ENCODE peak calls at places on chromosomes 7 and 10, in five cellular contexts. F is fibroblast of lung, W is A549, V is neural progenitor cell, U is right cardiac atrium. Y is an unnamed sample.

GRCh38 chr10:124271671-124272070 is 147.1 kb downstream of the OAT start:
- DNase-seq in F (no peak), W (no peak), V (no peak), U (no peak), Y (no peak)

GRCh38 chr7:95104739-95105138 is 197.3 kb downstream of the PPP1R9A start:
- DNase-seq in F (peak), W (no peak), V (no peak), U (no peak), Y (no peak)

GRCh38 chr10:93652857-93653256 is 40.5 kb downstream of the PDE6C start:
- DNase-seq in F (peak), W (no peak), V (no peak), U (no peak), Y (no peak)

GRCh38 chr10:129373231-129373630 is 93.8 kb upstream of the MGMT start:
- DNase-seq in F (no peak), W (no peak), V (no peak), U (no peak), Y (no peak)

GRCh38 chr7:46756256-46756655 is 825.7 kb downstream of the TNS3 start:
- DNase-seq in F (no peak), W (no peak), V (no peak), U (no peak), Y (no peak)

GRCh38 chr7:162583-163297 is 29.6 kb upstream of the FAM20C start:
- DNase-seq in F (no peak), W (no peak), V (no peak), U (peak), Y (no peak)

GRCh38 chr10:33553951-33554571 is 219.6 kb upstream of the NRP1 start:
- DNase-seq in F (no peak), W (no peak), V (no peak), U (no peak), Y (peak)

GRCh38 chr7:130490888-130491771 is 755 bp upstream of the MEST start:
- DNase-seq in F (peak), W (no peak), V (peak), U (peak), Y (peak)

GRCh38 chr7:46178685-46179084 is 257.6 kb upstream of the IGFBP3 start:
- DNase-seq in F (peak), W (no peak), V (no peak), U (no peak), Y (no peak)

GRCh38 chr7:12220321-12221046 is 9.4 kb downstream of the TMEM106B start:
- DNase-seq in F (peak), W (no peak), V (no peak), U (no peak), Y (no peak)

GRCh38 chr7:94127026-94127425 is 122.9 kb upstream of the BET1 start:
- DNase-seq in F (no peak), W (no peak), V (no peak), U (no peak), Y (no peak)

GRCh38 chr7:21429786-21430574 is 2.1 kb downstream of the SP4 start:
- DNase-seq in F (no peak), W (no peak), V (peak), U (no peak), Y (no peak)
- H3K4me3 ChIP-seq in F (no peak), W (no peak), V (peak), U (no peak), Y (no peak)

DNA sequence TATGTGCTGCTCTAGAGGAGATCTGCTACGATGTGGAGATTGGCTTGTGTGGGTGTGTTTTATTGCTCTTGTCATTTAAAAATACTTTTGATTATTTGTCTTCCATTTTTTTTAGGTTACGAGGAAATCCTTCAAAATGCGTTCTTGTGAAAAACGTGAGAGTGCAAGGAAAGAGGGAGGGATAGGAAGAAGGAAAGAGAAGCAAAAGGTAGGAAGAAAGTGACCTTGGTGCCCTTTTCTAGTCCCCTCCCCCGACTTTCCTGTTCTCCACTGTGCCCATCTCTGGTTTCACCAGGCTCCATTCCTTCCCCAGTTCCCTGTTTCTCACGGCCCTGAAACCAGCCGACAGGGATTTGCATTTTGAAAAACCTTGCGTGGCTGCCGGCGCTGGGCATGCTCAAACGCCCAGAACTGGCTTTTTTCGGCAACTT is 511 bp upstream of the GNAI1 start:
- DNase-seq in F (no peak), W (no peak), V (no peak), U (no peak), Y (no peak)
- H3K4me3 ChIP-seq in F (peak), W (peak), V (peak), U (peak), Y (peak)

GRCh38 chr10:114856544-114857287 is 35.1 kb downstream of the FHIP2A start:
- DNase-seq in F (peak), W (no peak), V (no peak), U (no peak), Y (no peak)
- H3K4me3 ChIP-seq in F (no peak), W (no peak), V (no peak), U (no peak), Y (no peak)

GRCh38 chr10:44761076-44761475 is 150.1 kb upstream of the TMEM72 start:
- DNase-seq in F (peak), W (no peak), V (no peak), U (no peak), Y (no peak)
- H3K4me3 ChIP-seq in F (no peak), W (no peak), V (no peak), U (no peak), Y (no peak)

GRCh38 chr7:30984359-30985107 is 20.8 kb downstream of the GHRHR start:
- DNase-seq in F (peak), W (no peak), V (peak), U (peak), Y (peak)
- H3K4me3 ChIP-seq in F (no peak), W (no peak), V (peak), U (no peak), Y (peak)

GRCh38 chr10:24849051-24849450 is 103.4 kb downstream of the PRTFDC1 start:
- DNase-seq in F (peak), W (no peak), V (no peak), U (no peak), Y (no peak)
- H3K4me3 ChIP-seq in F (no peak), W (peak), V (no peak), U (peak), Y (no peak)

Y was measured in H7.